ENCODE peak calls at places on chromosomes 11 and 22, in four cellular contexts. A is H1, H is mesendoderm, Z is IMR-90. R is an unnamed sample.

GRCh38 chr11:98455500-98456186 is 565.1 kb upstream of the CNTN5 start:
- DNase-seq in A (peak), H (peak), Z (no peak), R (peak)

GRCh38 chr11:40491341-40491740 is 968.1 kb downstream of the LRRC4C start:
- DNase-seq in A (no peak), H (no peak), Z (no peak), R (no peak)

GRCh38 chr11:59463176-59463575 is 6.4 kb downstream of the OR4D6 start:
- DNase-seq in A (no peak), H (peak), Z (no peak), R (no peak)

GRCh38 chr11:130003717-130004001 is 1.0 kb upstream of the PRDM10 start:
- DNase-seq in A (no peak), H (no peak), Z (no peak), R (no peak)

GRCh38 chr11:10938650-10939387 is 81.0 kb upstream of the ZBED5 start:
- DNase-seq in A (no peak), H (no peak), Z (no peak), R (no peak)

GRCh38 chr11:100830978-100831732 is 144.1 kb downstream of the ARHGAP42 start:
- DNase-seq in A (no peak), H (no peak), Z (peak), R (no peak)

GRCh38 chr11:114157476-114158050 is 98.1 kb downstream of the ZBTB16 start:
- DNase-seq in A (no peak), H (no peak), Z (no peak), R (no peak)

GRCh38 chr11:18395735-18396504 is 1.6 kb downstream of the LDHA start:
- DNase-seq in A (peak), H (peak), Z (peak), R (peak)

GRCh38 chr22:45703758-45704157 is 32.1 kb downstream of the ATXN10 start:
- DNase-seq in A (no peak), H (peak), Z (no peak), R (peak)

GRCh38 chr11:10770626-10771254 is 19.7 kb downstream of the CTR9 start:
- DNase-seq in A (peak), H (peak), Z (peak), R (no peak)

GRCh38 chr11:44868455-44869421 is 81.9 kb downstream of the TP53I11 start:
- DNase-seq in A (no peak), H (no peak), Z (no peak), R (no peak)

GRCh38 chr11:6319879-6320410 is 356 bp downstream of the CAVIN3 start:
- DNase-seq in A (no peak), H (peak), Z (peak), R (peak)

GRCh38 chr11:36073411-36074203 is 129.7 kb downstream of the LDLRAD3 start:
- DNase-seq in A (no peak), H (no peak), Z (peak), R (no peak)

GRCh38 chr11:70270877-70271634 is 566 bp downstream of the PPFIA1 start:
- DNase-seq in A (peak), H (peak), Z (peak), R (peak)

GRCh38 chr11:65468874-65469333 is 29.9 kb upstream of the MALAT1 start:
- DNase-seq in A (peak), H (peak), Z (no peak), R (peak)

GRCh38 chr22:20979243-20979809 is 2.8 kb upstream of the LZTR1 start:
- DNase-seq in A (peak), H (peak), Z (peak), R (peak)

GRCh38 chr11:79265756-79266322 is 175.0 kb downstream of the TENM4 start:
- DNase-seq in A (no peak), H (peak), Z (peak), R (no peak)
- H3K56ac ChIP-seq in A (no peak), H (peak), Z (no peak), R (no peak)

GRCh38 chr22:42716649-42717127 is 4.0 kb downstream of the A4GALT start:
- DNase-seq in A (no peak), H (no peak), Z (no peak), R (no peak)
- H3K56ac ChIP-seq in A (no peak), H (peak), Z (no peak), R (no peak)

DNA sequence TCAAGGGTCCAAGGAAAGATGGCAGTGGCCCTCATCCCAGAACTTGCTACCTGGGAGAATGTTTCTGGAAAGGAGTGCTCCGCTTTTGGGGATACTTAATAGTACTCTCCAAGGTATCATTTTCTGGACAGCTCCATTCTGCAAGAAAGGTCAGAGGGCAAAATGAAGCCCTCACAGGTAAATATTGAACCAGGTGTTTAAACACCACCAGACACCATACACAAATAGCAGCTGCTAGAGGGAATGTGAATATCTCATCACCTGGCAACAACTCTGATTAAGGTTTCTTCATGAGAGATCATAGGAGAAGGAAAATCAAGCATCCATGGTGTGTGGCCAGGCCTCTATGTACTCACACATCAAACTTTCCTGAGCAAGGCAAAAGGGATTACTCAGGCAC is 226.2 kb upstream of the FAT3 start:
- DNase-seq in A (no peak), H (no peak), Z (no peak), R (no peak)
- H3K56ac ChIP-seq in A (no peak), H (no peak), Z (no peak), R (no peak)

DNA sequence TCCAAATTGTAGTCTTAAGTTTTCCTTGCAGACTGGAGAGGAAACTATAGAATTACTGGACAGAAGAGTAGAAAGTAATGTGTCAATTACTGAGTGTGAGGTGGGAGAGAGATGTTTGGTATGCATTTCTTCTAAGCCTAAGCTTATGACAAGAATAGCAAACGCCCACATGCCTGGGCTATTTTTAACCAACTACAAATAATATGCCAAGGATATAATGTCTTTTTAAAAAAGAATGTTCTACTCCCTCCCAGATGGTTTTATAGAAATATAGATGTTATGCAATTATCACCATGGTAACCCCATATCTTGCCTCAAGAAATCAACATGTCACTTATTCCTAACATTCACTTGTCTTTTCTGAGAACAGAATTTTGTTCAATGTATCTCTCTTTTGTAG is 996.7 kb upstream of the CHORDC1 start:
- DNase-seq in A (no peak), H (no peak), Z (peak), R (no peak)
- H3K56ac ChIP-seq in A (no peak), H (no peak), Z (no peak), R (no peak)

R was measured in H9.